ENCODE peak calls at places on chromosomes 6 and 20, in seven cellular contexts. M is transverse colon, W is upper lobe of right lung, O is OCI-LY7, X is nephron progenitor cell, J is mammary epithelial cell, S is mucosa of descending colon. R is an unnamed sample.

GRCh38 chr6:390914-391558 is 516 bp upstream of the IRF4 start:
- DNase-seq in O (peak; percentile 82), X (no peak), J (no peak), S (no peak), M (no peak), W (no peak), R (no peak)

GRCh38 chr6:5636210-5637030 is 370.3 kb downstream of the NRN1 start:
- DNase-seq in M (no peak), O (no peak), X (no peak), W (no peak), S (no peak), J (no peak), R (no peak)

GRCh38 chr6:149454405-149454848 is 30.4 kb downstream of the ZC3H12D start:
- DNase-seq in W (peak; percentile 97), X (no peak), M (peak; percentile 88), S (peak; percentile 84), J (peak; percentile 61), O (no peak), R (no peak)

GRCh38 chr6:10598084-10598960 is 77.2 kb downstream of the GCNT2 start:
- DNase-seq in X (no peak), J (no peak), W (no peak), M (no peak), S (no peak), O (no peak), R (no peak)

GRCh38 chr20:51574248-51575033 is 31.9 kb upstream of the NFATC2 start:
- DNase-seq in S (no peak), J (peak; percentile 14), W (no peak), M (no peak), O (no peak), X (no peak), R (no peak)

GRCh38 chr6:40353967-40354452 is 233.2 kb downstream of the LRFN2 start:
- DNase-seq in S (no peak), X (no peak), M (no peak), W (no peak), O (no peak), J (no peak), R (no peak)

GRCh38 chr6:3738381-3739131 is 13.0 kb downstream of the PXDC1 start:
- DNase-seq in S (no peak), J (no peak), M (peak; percentile 7), X (no peak), W (no peak), O (no peak), R (no peak)

GRCh38 chr6:160273196-160273595 is 14.6 kb upstream of the SLC22A2 start:
- DNase-seq in M (no peak), S (no peak), O (no peak), J (peak; percentile 40), X (no peak), W (no peak), R (no peak)

GRCh38 chr20:53262294-53262840 is 290.2 kb downstream of the TSHZ2 start:
- DNase-seq in X (no peak), J (peak; percentile 3), O (no peak), M (no peak), S (no peak), W (no peak), R (no peak)

GRCh38 chr20:47748851-47749250 is 36.4 kb downstream of the SULF2 start:
- DNase-seq in W (no peak), S (no peak), O (no peak), J (no peak), M (no peak), X (no peak), R (no peak)

GRCh38 chr20:36833275-36834020 is 42.5 kb upstream of the TLDC2 start:
- DNase-seq in X (peak; percentile 17), S (peak; percentile 33), M (peak; percentile 39), O (no peak), W (no peak), J (no peak), R (peak; percentile 72)

GRCh38 chr6:5138995-5139827 is 54.1 kb downstream of the PPP1R3G start:
- DNase-seq in J (no peak), M (no peak), S (no peak), O (no peak), W (no peak), X (no peak), R (no peak)

GRCh38 chr6:117504478-117505144 is 22.1 kb downstream of the DCBLD1 start:
- DNase-seq in O (no peak), W (no peak), J (no peak), M (peak; percentile 33), X (no peak), S (peak; percentile 67), R (no peak)

GRCh38 chr6:74713941-74714340 is 491.9 kb downstream of the COL12A1 start:
- DNase-seq in W (no peak), O (no peak), X (no peak), M (no peak), J (no peak), S (no peak), R (no peak)

GRCh38 chr6:22194188-22194921 is 102.5 kb downstream of the PRL start:
- DNase-seq in O (no peak), X (no peak), M (no peak), S (no peak), W (no peak), J (peak; percentile 52), R (no peak)

GRCh38 chr6:143074101-143074500 is 13.4 kb downstream of the AIG1 start:
- DNase-seq in J (no peak), W (no peak), O (no peak), X (no peak), S (no peak), M (no peak), R (no peak)
- TF ChIP-seq CTCF in J (no peak), W (no peak), O (no peak), X (no peak), S (no peak), M (no peak), R (no peak)

GRCh38 chr6:2101213-2101612 is 144.2 kb downstream of the GMDS start:
- DNase-seq in O (no peak), S (no peak), X (no peak), M (no peak), J (peak; percentile 42), W (no peak), R (no peak)
- TF ChIP-seq CTCF in O (no peak), S (no peak), X (no peak), M (no peak), J (no peak), W (no peak), R (no peak)

DNA sequence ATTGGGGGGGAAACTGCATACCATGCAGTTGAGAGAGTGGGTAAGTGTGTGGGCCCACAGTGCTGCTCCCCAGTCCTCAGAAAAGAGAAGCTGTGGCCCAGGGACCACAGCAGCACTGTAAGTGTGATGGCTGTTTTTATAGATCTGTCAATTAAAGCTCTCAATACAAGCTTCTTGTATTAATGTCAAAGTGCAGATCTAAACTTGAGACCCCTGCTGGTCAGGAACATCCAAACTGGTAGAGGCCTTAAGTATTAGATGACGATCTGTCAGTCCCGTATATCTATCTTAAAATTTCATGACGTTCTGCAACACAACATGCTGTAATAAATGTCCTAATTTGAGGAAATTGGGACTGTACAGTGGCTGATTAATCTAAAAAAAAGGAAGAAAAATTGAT is 74.8 kb downstream of the TULP4 start:
- DNase-seq in X (no peak), M (no peak), O (peak; percentile 56), W (no peak), J (no peak), S (no peak), R (no peak)
- TF ChIP-seq CTCF in X (no peak), M (no peak), O (peak; percentile 76), W (no peak), J (peak; percentile 8), S (no peak), R (peak; percentile 21)

GRCh38 chr6:132768051-132768517 is 10.4 kb upstream of the VNN2 start:
- DNase-seq in M (peak; percentile 21), S (peak; percentile 43), O (peak; percentile 59), X (peak; percentile 24), J (peak; percentile 43), W (peak; percentile 74), R (no peak)
- TF ChIP-seq CTCF in M (peak; percentile 14), S (peak; percentile 2), O (peak; percentile 88), X (peak; percentile 60), J (peak; percentile 47), W (peak; percentile 56), R (peak; percentile 45)

GRCh38 chr20:22308934-22309333 is 275.4 kb downstream of the FOXA2 start:
- DNase-seq in S (no peak), W (no peak), X (no peak), M (no peak), J (no peak), O (no peak), R (no peak)

GRCh38 chr20:22305391-22305790 is 279.0 kb downstream of the FOXA2 start:
- DNase-seq in W (no peak), J (no peak), M (no peak), O (no peak), S (no peak), X (no peak), R (no peak)

GRCh38 chr20:22302039-22302438 is 282.3 kb downstream of the FOXA2 start:
- DNase-seq in J (no peak), X (no peak), O (no peak), M (no peak), W (no peak), S (no peak), R (no peak)

GRCh38 chr20:22303523-22303922 is 280.8 kb downstream of the FOXA2 start:
- DNase-seq in X (no peak), O (no peak), S (no peak), M (no peak), J (no peak), W (no peak), R (no peak)
- TF ChIP-seq CTCF in X (no peak), O (peak; percentile 45), S (no peak), M (no peak), J (peak; percentile 18), W (no peak), R (peak; percentile 33)

GRCh38 chr6:144159727-144160126 is 9.4 kb downstream of the STX11 start:
- DNase-seq in S (no peak), X (no peak), O (no peak), W (no peak), J (no peak), M (no peak), R (no peak)

GRCh38 chr6:144158133-144158532 is 7.8 kb downstream of the STX11 start:
- DNase-seq in M (no peak), X (no peak), J (peak; percentile 46), O (no peak), W (no peak), S (no peak), R (no peak)

GRCh38 chr6:144159231-144159630 is 8.9 kb downstream of the STX11 start:
- DNase-seq in M (no peak), S (no peak), W (no peak), J (no peak), X (no peak), O (no peak), R (no peak)

GRCh38 chr6:144161970-144162369 is 11.7 kb downstream of the STX11 start:
- DNase-seq in W (no peak), J (no peak), M (no peak), X (no peak), O (no peak), S (no peak), R (no peak)

DNA sequence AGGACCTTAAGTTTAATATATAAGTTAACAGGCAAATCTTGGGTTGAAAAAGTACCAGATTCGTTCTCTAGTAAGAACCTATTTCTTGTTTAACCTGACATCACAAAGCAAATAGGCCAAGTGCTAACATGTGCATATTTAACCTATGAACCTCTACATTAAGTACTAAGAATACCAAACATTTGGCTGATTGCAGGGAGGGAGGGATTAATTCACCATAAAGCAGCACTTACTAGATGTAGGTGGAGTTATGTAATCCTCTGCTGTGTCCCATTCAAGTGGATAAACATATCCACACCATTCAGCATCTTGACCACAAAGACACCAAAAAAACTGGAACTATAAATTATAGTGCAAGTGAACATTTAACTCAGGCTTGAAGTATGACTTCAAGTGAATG is 10.1 kb downstream of the STX11 start:
- DNase-seq in S (no peak), X (no peak), O (no peak), M (no peak), J (no peak), W (no peak), R (no peak)
- TF ChIP-seq CTCF in S (no peak), X (no peak), O (no peak), M (no peak), J (no peak), W (no peak), R (no peak)

R was measured in RWPE2.